ENCODE peak calls at places on chromosome 4, in six cellular contexts. C is GM23338, Y is IMR-90, Z is A549, A is colonic mucosa, B is K562. J is an unnamed sample.

GRCh38 chr4:185623444-185624247 is 88.3 kb upstream of the PDLIM3 start:
- DNase-seq in C (no peak), Y (no peak), Z (no peak), A (no peak), B (no peak), J (no peak)

GRCh38 chr4:150974750-150975149 is 40.3 kb downstream of the LRBA start:
- DNase-seq in C (no peak), Y (no peak), Z (no peak), A (no peak), B (no peak), J (no peak)

GRCh38 chr4:21476753-21477152 is 471.8 kb downstream of the KCNIP4 start:
- DNase-seq in C (peak), Y (no peak), Z (no peak), A (no peak), B (no peak), J (no peak)

GRCh38 chr4:25955705-25956104 is 41.7 kb downstream of the SMIM20 start:
- DNase-seq in C (peak), Y (no peak), Z (no peak), A (no peak), B (no peak), J (no peak)

GRCh38 chr4:79611026-79611425 is 203.0 kb upstream of the GK2 start:
- DNase-seq in C (no peak), Y (no peak), Z (no peak), A (no peak), B (no peak), J (no peak)

GRCh38 chr4:28105271-28105859 is 1244.7 kb downstream of the STIM2 start:
- DNase-seq in C (no peak), Y (no peak), Z (no peak), A (no peak), B (no peak), J (no peak)

GRCh38 chr4:118033148-118034060 is 882 bp upstream of the NDST3 start:
- DNase-seq in C (peak), Y (peak), Z (peak), A (peak), B (no peak), J (peak)

GRCh38 chr4:123994917-123995316 is 598.3 kb downstream of the SPRY1 start:
- DNase-seq in C (peak), Y (no peak), Z (no peak), A (no peak), B (no peak), J (no peak)

GRCh38 chr4:128393111-128393704 is 105.6 kb upstream of the PGRMC2 start:
- DNase-seq in C (no peak), Y (peak), Z (no peak), A (no peak), B (no peak), J (no peak)

GRCh38 chr4:86848136-86848535 is 1.0 kb downstream of the SLC10A6 start:
- DNase-seq in C (no peak), Y (no peak), Z (no peak), A (no peak), B (no peak), J (no peak)

GRCh38 chr4:185054876-185055275 is 36.6 kb downstream of the HELT start:
- DNase-seq in C (no peak), Y (no peak), Z (no peak), A (no peak), B (no peak), J (no peak)

GRCh38 chr4:11421116-11421515 is 7.6 kb downstream of the HS3ST1 start:
- DNase-seq in C (no peak), Y (no peak), Z (no peak), A (no peak), B (no peak), J (no peak)

GRCh38 chr4:78309352-78309751 is 242.2 kb upstream of the ANXA3 start:
- DNase-seq in C (no peak), Y (no peak), Z (no peak), A (no peak), B (no peak), J (no peak)

GRCh38 chr4:15682340-15682725 is 706 bp downstream of the FAM200B start:
- DNase-seq in C (no peak), Y (no peak), Z (no peak), A (no peak), B (no peak), J (no peak)

GRCh38 chr4:84530449-84530848 is 31.4 kb upstream of the NKX6-1 start:
- DNase-seq in C (no peak), Y (peak), Z (no peak), A (no peak), B (no peak), J (no peak)

GRCh38 chr4:114561590-114561989 is 37.0 kb upstream of the UGT8 start:
- DNase-seq in C (no peak), Y (no peak), Z (no peak), A (peak), B (no peak), J (no peak)

DNA sequence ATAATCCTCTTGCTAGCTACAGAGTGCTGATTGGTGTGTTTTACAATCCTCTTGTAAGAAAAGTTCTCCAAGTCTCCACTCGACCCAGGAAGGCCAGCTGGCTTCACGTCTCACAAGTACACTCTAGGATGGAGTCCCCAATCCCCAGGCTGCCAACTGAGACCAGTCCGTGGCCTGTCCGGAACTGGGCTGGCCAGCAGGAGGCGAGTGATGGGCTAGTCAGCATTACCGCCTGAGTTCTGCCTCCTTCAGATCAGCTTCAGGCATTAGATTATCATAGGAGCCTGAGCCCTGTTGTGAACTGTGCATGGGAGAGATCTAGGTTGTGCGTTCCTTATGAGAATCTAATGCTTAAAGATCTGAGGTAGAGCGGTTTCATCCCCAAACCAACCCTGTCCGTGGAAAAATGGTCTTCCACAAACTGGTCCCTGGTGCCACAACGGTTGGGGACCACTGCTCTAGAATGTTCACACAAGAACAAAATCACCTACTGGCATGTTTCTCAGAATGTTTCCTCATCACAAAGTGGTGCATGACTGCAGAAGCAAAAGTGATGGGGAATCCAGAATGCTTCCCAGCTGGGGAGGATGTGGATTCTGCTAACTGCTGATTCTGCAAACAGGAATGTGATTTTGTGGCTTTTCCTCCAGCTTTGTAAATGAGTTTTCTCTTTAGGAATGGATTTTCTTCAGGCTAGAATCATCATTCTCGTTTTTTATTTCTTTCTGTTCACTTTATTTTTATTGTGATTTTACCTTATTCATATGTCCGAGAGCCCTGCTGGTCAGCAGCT is 40.9 kb downstream of the SEPTIN11 start:
- DNase-seq in C (no peak), Y (peak), Z (no peak), A (no peak), B (no peak), J (no peak)
- TF ChIP-seq CTCF in C (peak), Y (no peak), Z (no peak), A (no peak), B (no peak), J (peak)

DNA sequence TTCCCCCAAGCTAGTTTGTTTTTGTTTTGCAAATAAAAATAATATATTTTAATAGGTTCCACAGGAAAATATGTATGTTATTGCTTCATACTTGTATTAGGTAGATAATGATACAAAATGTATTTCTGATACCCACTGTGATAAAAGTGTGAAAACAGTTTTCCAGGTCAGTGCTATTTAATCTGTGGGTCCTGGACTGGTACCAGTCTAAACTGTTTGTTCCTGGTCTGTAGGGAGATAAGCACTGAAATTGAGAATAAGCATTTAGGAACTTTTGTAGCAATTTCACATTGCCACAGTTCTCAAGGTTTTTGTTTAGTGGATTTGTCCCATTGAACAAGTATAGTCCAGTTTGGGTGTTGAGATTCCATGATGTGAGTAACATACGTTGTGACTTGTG is 110.5 kb downstream of the PDLIM5 start:
- DNase-seq in C (no peak), Y (no peak), Z (no peak), A (no peak), B (no peak), J (no peak)
- H3K27ac ChIP-seq in C (no peak), Y (no peak), Z (no peak), A (no peak), B (no peak), J (no peak)

GRCh38 chr4:64394469-64394868 is 14.8 kb downstream of the TECRL start:
- DNase-seq in C (no peak), Y (no peak), Z (no peak), A (no peak), B (no peak), J (no peak)
- H3K4me3 ChIP-seq in C (no peak), Y (no peak), Z (no peak), A (no peak), B (no peak), J (no peak)

GRCh38 chr4:73142995-73143547 is 73.6 kb upstream of the COX18 start:
- DNase-seq in C (no peak), Y (no peak), Z (no peak), A (no peak), B (no peak), J (no peak)
- TF ChIP-seq CTCF in C (no peak), Y (peak), Z (peak), A (no peak), B (no peak), J (no peak)

DNA sequence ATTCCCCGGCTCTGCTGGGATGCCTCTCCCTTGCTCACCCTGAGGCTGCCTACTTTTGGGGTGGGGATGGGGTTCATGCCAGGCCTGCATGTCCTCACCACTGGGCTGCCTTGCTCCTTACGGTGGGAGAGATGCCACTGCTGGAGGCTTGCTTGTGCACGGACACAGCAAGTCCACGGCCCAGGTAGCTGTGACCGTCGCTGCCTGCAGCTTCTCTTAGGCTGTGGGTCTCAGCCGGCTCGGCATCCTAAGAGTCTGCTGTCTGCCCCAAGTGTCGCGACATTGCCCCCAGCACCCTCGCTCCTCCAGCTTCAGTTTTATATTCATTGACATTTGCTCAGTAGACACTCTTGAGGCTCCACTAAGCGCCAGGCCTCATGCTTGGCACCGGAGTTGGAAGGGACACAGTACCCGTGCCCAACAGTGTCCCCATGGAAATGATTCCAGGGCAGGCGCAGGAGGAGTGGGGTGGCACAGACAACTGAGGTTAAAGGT is 58.3 kb downstream of the TBC1D14 start:
- DNase-seq in C (no peak), Y (no peak), Z (no peak), A (no peak), B (no peak), J (no peak)
- H3K27ac ChIP-seq in C (no peak), Y (no peak), Z (no peak), A (no peak), B (no peak), J (no peak)

GRCh38 chr4:2402941-2403340 is 15.5 kb downstream of the ZFYVE28 start:
- DNase-seq in C (no peak), Y (no peak), Z (no peak), A (no peak), B (no peak), J (no peak)

GRCh38 chr4:2401610-2401983 is 16.8 kb downstream of the ZFYVE28 start:
- DNase-seq in C (no peak), Y (no peak), Z (no peak), A (no peak), B (no peak), J (no peak)

GRCh38 chr4:2402053-2402452 is 16.4 kb downstream of the ZFYVE28 start:
- DNase-seq in C (peak), Y (no peak), Z (no peak), A (peak), B (peak), J (peak)

GRCh38 chr4:2400841-2401609 is 17.4 kb downstream of the ZFYVE28 start:
- DNase-seq in C (no peak), Y (no peak), Z (no peak), A (no peak), B (no peak), J (no peak)

DNA sequence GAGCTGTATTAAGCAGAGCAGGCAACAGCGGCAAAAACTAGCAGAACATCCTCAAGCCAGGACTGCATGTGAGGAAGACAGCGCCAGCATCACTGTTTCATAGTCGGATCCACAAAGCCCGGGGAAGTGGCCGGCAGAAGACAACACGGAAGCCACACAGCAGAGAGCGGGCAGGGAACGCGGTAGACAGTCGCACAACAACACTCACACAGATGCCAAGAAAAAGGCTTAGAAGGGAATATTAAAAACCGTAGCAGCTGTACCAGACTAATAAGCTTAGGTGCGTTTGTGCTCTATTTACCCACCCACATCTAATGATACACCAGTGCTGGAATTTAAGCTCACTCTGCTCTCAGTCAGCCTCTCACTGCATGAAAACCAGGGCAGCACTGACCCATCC is 16.0 kb downstream of the ZFYVE28 start:
- DNase-seq in C (no peak), Y (no peak), Z (no peak), A (no peak), B (no peak), J (no peak)
- H3K4me3 ChIP-seq in C (peak), Y (no peak), Z (no peak), A (peak), B (no peak), J (peak)

GRCh38 chr4:762211-763190 is 56.9 kb downstream of the PCGF3 start:
- DNase-seq in C (no peak), Y (no peak), Z (no peak), A (no peak), B (no peak), J (peak)
- TF ChIP-seq CTCF in C (peak), Y (peak), Z (no peak), A (no peak), B (no peak), J (peak)

DNA sequence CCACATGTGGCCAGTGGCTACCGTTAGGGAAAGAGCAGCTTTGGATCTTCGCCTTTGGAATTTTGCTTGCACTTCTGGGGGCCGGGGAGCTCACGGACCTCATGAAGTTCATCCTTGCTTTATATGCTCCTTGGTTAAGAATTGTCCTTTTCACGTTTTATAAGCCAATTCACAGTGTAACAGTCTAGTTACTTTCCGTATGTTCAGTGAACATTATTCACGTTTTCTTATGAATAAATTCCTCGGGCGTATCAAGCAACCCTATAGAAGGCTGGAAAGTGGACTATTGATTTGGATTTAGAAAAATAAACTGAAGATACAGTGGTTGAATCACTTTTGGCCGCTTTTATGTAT is 714 bp upstream of the PDLIM5 start:
- DNase-seq in C (no peak), Y (no peak), Z (no peak), A (no peak), B (no peak), J (no peak)
- H3K27ac ChIP-seq in C (no peak), Y (no peak), Z (peak), A (peak), B (no peak), J (no peak)